ENCODE peak calls at places on chromosomes 3 and 15, in eight cellular contexts. N is suprapubic skin, Y is GM23338, W is transverse colon, H is prostate gland, T is endothelial cell of umbilical vein, I is H1, A is breast epithelium. K is an unnamed sample.

GRCh38 chr15:57943766-57944165 is 121.7 kb downstream of the ALDH1A2 start:
- DNase-seq in A (no peak), Y (no peak), T (no peak), W (no peak), H (no peak), N (no peak), I (no peak), K (no peak)

GRCh38 chr3:106699093-106699492 is 678.1 kb upstream of the CCDC54 start:
- DNase-seq in A (no peak), W (no peak), Y (peak; percentile 51), N (no peak), T (no peak), I (no peak), H (no peak), K (no peak)

GRCh38 chr3:121660356-121661171 is at the start of gene HCLS1:
- DNase-seq in T (peak; percentile 72), W (peak; percentile 72), I (no peak), H (peak; percentile 12), Y (peak; percentile 12), A (no peak), N (no peak), K (peak; percentile 76)

GRCh38 chr15:80309769-80310384 is 57.9 kb upstream of the CTXND1 start:
- DNase-seq in A (no peak), I (no peak), Y (peak; percentile 68), N (no peak), T (peak; percentile 11), W (no peak), H (peak; percentile 21), K (no peak)

GRCh38 chr3:184336484-184337230 is 743 bp upstream of the FAM131A start:
- DNase-seq in Y (peak; percentile 83), W (peak; percentile 60), A (peak; percentile 55), N (no peak), H (peak; percentile 23), I (no peak), T (peak; percentile 66), K (peak; percentile 74)

GRCh38 chr3:77491961-77492360 is 452.1 kb downstream of the ROBO2 start:
- DNase-seq in A (no peak), N (no peak), H (no peak), Y (no peak), I (no peak), T (no peak), W (no peak), K (no peak)

GRCh38 chr15:101625980-101626379 is 26.2 kb downstream of the TM2D3 start:
- DNase-seq in W (no peak), I (no peak), N (no peak), T (no peak), Y (no peak), H (no peak), A (no peak), K (no peak)

GRCh38 chr3:48655586-48655985 is 7.1 kb downstream of the CELSR3 start:
- DNase-seq in H (no peak), W (no peak), N (no peak), I (no peak), A (no peak), Y (no peak), T (no peak), K (no peak)

GRCh38 chr3:134395103-134395502 is 20.9 kb upstream of the AMOTL2 start:
- DNase-seq in Y (no peak), I (no peak), N (no peak), W (no peak), A (no peak), H (no peak), T (no peak), K (no peak)

GRCh38 chr15:39275066-39275465 is 305.8 kb upstream of the THBS1 start:
- DNase-seq in Y (no peak), H (no peak), N (no peak), A (no peak), T (no peak), I (no peak), W (no peak), K (no peak)

GRCh38 chr3:142912440-142913172 is 23.7 kb upstream of the PCOLCE2 start:
- DNase-seq in N (no peak), Y (no peak), W (no peak), T (no peak), H (no peak), A (no peak), I (no peak), K (no peak)

GRCh38 chr3:52473031-52473430 is 17.6 kb downstream of the NISCH start:
- DNase-seq in I (no peak), Y (no peak), W (no peak), T (no peak), H (no peak), A (no peak), N (no peak), K (no peak)

GRCh38 chr15:74988007-74988800 is 7.2 kb upstream of the SCAMP5 start:
- DNase-seq in W (peak; percentile 65), A (no peak), T (peak; percentile 53), Y (peak; percentile 87), H (no peak), N (no peak), I (no peak), K (no peak)

GRCh38 chr15:66706225-66706732 is 4.2 kb downstream of the SMAD6 start:
- DNase-seq in W (no peak), N (no peak), H (no peak), T (peak; percentile 45), I (no peak), Y (no peak), A (no peak), K (no peak)

GRCh38 chr3:175384569-175384968 is 525.4 kb downstream of the NAALADL2 start:
- DNase-seq in H (no peak), I (no peak), T (no peak), N (no peak), W (no peak), Y (no peak), A (no peak), K (no peak)

GRCh38 chr3:188158731-188159355 is 4.9 kb downstream of the LPP start:
- DNase-seq in W (no peak), N (no peak), H (no peak), T (no peak), Y (no peak), A (no peak), I (no peak), K (no peak)

GRCh38 chr3:188160751-188161150 is 6.8 kb downstream of the LPP start:
- DNase-seq in W (no peak), I (no peak), N (no peak), A (no peak), T (no peak), H (no peak), Y (no peak), K (no peak)

GRCh38 chr3:188165596-188165995 is 11.6 kb downstream of the LPP start:
- DNase-seq in T (no peak), W (no peak), H (no peak), I (no peak), A (no peak), N (no peak), Y (no peak), K (no peak)

GRCh38 chr3:188166471-188166870 is 12.5 kb downstream of the LPP start:
- DNase-seq in A (no peak), I (no peak), H (no peak), W (no peak), T (peak; percentile 32), Y (no peak), N (no peak), K (no peak)

GRCh38 chr3:188164248-188164687 is 10.3 kb downstream of the LPP start:
- DNase-seq in N (no peak), W (peak; percentile 80), H (peak; percentile 56), A (peak; percentile 52), Y (no peak), T (no peak), I (no peak), K (no peak)
- TF ChIP-seq POLR2AphosphoS5 in N (no peak), W (peak; percentile 57), H (peak; percentile 52), A (no peak), Y (no peak), T (no peak), I (no peak), K (no peak)

GRCh38 chr3:9405756-9406155 is 8.3 kb downstream of the SETD5 start:
- DNase-seq in W (no peak), I (no peak), A (no peak), H (no peak), T (no peak), N (no peak), Y (no peak), K (no peak)

GRCh38 chr3:9401986-9402385 is 4.6 kb downstream of the SETD5 start:
- DNase-seq in T (no peak), W (no peak), Y (no peak), A (no peak), H (no peak), N (no peak), I (no peak), K (no peak)

GRCh38 chr3:9402410-9403228 is 5.2 kb downstream of the SETD5 start:
- DNase-seq in I (peak; percentile 59), A (no peak), H (no peak), N (no peak), W (peak; percentile 74), Y (peak; percentile 90), T (no peak), K (no peak)

GRCh38 chr3:9404680-9405079 is 7.3 kb downstream of the SETD5 start:
- DNase-seq in N (no peak), Y (no peak), I (no peak), T (peak; percentile 21), A (no peak), H (no peak), W (no peak), K (no peak)

GRCh38 chr3:9403463-9403862 is 6.0 kb downstream of the SETD5 start:
- DNase-seq in T (no peak), W (no peak), N (no peak), Y (no peak), A (no peak), H (no peak), I (no peak), K (no peak)
- H3K4me1 ChIP-seq in T (peaks cover 46% of the 10 kb centered on the region), W (peaks cover 69% of the 10 kb centered on the region), N (peaks cover 95% of the 10 kb centered on the region), Y (peaks cover 60% of the 10 kb centered on the region), A (peaks cover 3% of the 10 kb centered on the region), H (peaks cover 34% of the 10 kb centered on the region), I (peaks cover 31% of the 10 kb centered on the region), K (peaks cover 97% of the 10 kb centered on the region)

GRCh38 chr3:30694148-30694547 is 87.7 kb downstream of the TGFBR2 start:
- DNase-seq in H (no peak), T (no peak), N (no peak), A (no peak), Y (no peak), W (no peak), I (no peak), K (no peak)
- TF ChIP-seq POLR2AphosphoS5 in H (no peak), T (no peak), N (no peak), A (no peak), Y (no peak), W (no peak), I (no peak), K (no peak)

GRCh38 chr3:194275721-194276120 is 75.4 kb downstream of the CPN2 start:
- DNase-seq in I (no peak), N (peak; percentile 45), A (peak; percentile 17), T (no peak), H (no peak), Y (no peak), W (no peak), K (peak; percentile 58)

GRCh38 chr3:194274424-194275085 is 76.6 kb downstream of the CPN2 start:
- DNase-seq in T (peak; percentile 44), W (no peak), Y (no peak), I (no peak), A (peak; percentile 17), N (peak; percentile 65), H (no peak), K (peak; percentile 56)

GRCh38 chr3:194273396-194274310 is 77.5 kb downstream of the CPN2 start:
- DNase-seq in A (peak; percentile 16), N (peak; percentile 78), I (no peak), W (no peak), T (no peak), H (no peak), Y (no peak), K (peak; percentile 69)

GRCh38 chr3:194276768-194277546 is 74.2 kb downstream of the CPN2 start:
- DNase-seq in N (peak; percentile 76), T (peak; percentile 75), A (peak; percentile 69), Y (no peak), W (peak; percentile 11), H (peak; percentile 60), I (no peak), K (peak; percentile 81)

GRCh38 chr3:194275231-194275671 is 75.9 kb downstream of the CPN2 start:
- DNase-seq in Y (no peak), H (no peak), N (peak; percentile 77), I (no peak), W (no peak), A (peak; percentile 18), T (peak; percentile 24), K (peak; percentile 63)
- H3K4me1 ChIP-seq in Y (peaks cover 14% of the 10 kb centered on the region), H (peaks cover 8% of the 10 kb centered on the region), N (peaks cover 83% of the 10 kb centered on the region), I (peaks cover 19% of the 10 kb centered on the region), W (peaks cover 37% of the 10 kb centered on the region), A (peaks cover 36% of the 10 kb centered on the region), T (peaks cover 33% of the 10 kb centered on the region), K (peaks cover 77% of the 10 kb centered on the region)